ENCODE peak calls at places on chromosome 3, in five cellular contexts. W is A549, V is H1, P is K562, J is HepG2. M is an unnamed sample.

GRCh38 chr3:149781216-149781615 is 11.1 kb downstream of the ANKUB1 start:
- DNase-seq in J (no peak), V (no peak), W (no peak), P (no peak), M (no peak)

GRCh38 chr3:4976109-4976508 is 3.1 kb upstream of the BHLHE40 start:
- DNase-seq in W (peak), V (peak), P (peak), J (peak), M (peak)

GRCh38 chr3:110656394-110656793 is 415.2 kb upstream of the NECTIN3 start:
- DNase-seq in V (no peak), P (no peak), W (no peak), J (no peak), M (no peak)

GRCh38 chr3:18066899-18067582 is 324.6 kb upstream of the TBC1D5 start:
- DNase-seq in W (no peak), V (no peak), J (no peak), P (no peak), M (no peak)

GRCh38 chr3:55000946-55001345 is 73.1 kb upstream of the LRTM1 start:
- DNase-seq in J (no peak), W (no peak), V (no peak), P (no peak), M (no peak)

GRCh38 chr3:40128169-40128568 is 181.3 kb upstream of the EIF1B start:
- DNase-seq in W (no peak), V (no peak), P (no peak), J (no peak), M (no peak)

GRCh38 chr3:77460326-77460725 is 420.4 kb downstream of the ROBO2 start:
- DNase-seq in J (no peak), P (no peak), W (no peak), V (no peak), M (peak)

GRCh38 chr3:184688251-184688851 is 23.5 kb downstream of the MAGEF1 start:
- DNase-seq in P (no peak), J (no peak), V (no peak), W (no peak), M (peak)

GRCh38 chr3:123627673-123628670 is 43.1 kb upstream of the HACD2 start:
- DNase-seq in J (no peak), V (no peak), P (no peak), W (no peak), M (no peak)

GRCh38 chr3:13878711-13879101 is 1.2 kb downstream of the WNT7A start:
- DNase-seq in P (no peak), J (no peak), V (peak), W (no peak), M (no peak)

GRCh38 chr3:134743006-134743405 is 52.1 kb upstream of the EPHB1 start:
- DNase-seq in P (no peak), W (no peak), J (no peak), V (no peak), M (no peak)

GRCh38 chr3:101154386-101154785 is 161.2 kb upstream of the ABI3BP start:
- DNase-seq in W (no peak), P (no peak), J (no peak), V (no peak), M (no peak)

GRCh38 chr3:151468284-151468917 is 7.5 kb upstream of the IGSF10 start:
- DNase-seq in W (peak), V (peak), J (peak), P (peak), M (peak)

GRCh38 chr3:123765475-123766166 is 118.5 kb downstream of the MYLK start:
- DNase-seq in P (no peak), W (no peak), V (no peak), J (peak), M (peak)

GRCh38 chr3:169694117-169694516 is 30.6 kb upstream of the MECOM start:
- DNase-seq in W (no peak), P (peak), J (no peak), V (no peak), M (peak)

GRCh38 chr3:50503947-50504346 is 513 bp upstream of the CACNA2D2 start:
- DNase-seq in V (no peak), J (no peak), W (no peak), P (no peak), M (no peak)

GRCh38 chr3:94416768-94417167 is 353.9 kb downstream of the NSUN3 start:
- DNase-seq in V (no peak), W (no peak), J (no peak), P (no peak), M (peak)

GRCh38 chr3:29694783-29695182 is 413.9 kb downstream of the RBMS3 start:
- DNase-seq in J (peak), V (no peak), W (peak), P (no peak), M (peak)

GRCh38 chr3:197424674-197425484 is 126.5 kb upstream of the DLG1 start:
- DNase-seq in J (no peak), V (no peak), P (no peak), W (no peak), M (no peak)

GRCh38 chr3:192901435-192901834 is 16.2 kb downstream of the MB21D2 start:
- DNase-seq in P (no peak), W (peak), V (no peak), J (no peak), M (peak)

GRCh38 chr3:186815490-186815889 is 9.2 kb upstream of the RFC4 start:
- DNase-seq in J (no peak), W (peak), V (peak), P (peak), M (peak)

GRCh38 chr3:146125946-146126345 is 35.0 kb downstream of the PLOD2 start:
- DNase-seq in P (no peak), W (peak), J (peak), V (no peak), M (peak)

GRCh38 chr3:52534281-52535183 is 875 bp upstream of the NT5DC2 start:
- DNase-seq in J (peak), W (no peak), V (no peak), P (peak), M (peak)

GRCh38 chr3:143139786-143140185 is 20.2 kb downstream of the CHST2 start:
- DNase-seq in W (peak), V (no peak), P (no peak), J (no peak), M (peak)

GRCh38 chr3:79515072-79515471 is 252.7 kb downstream of the ROBO1 start:
- DNase-seq in W (no peak), V (no peak), J (no peak), P (no peak), M (no peak)

GRCh38 chr3:148911173-148911572 is 46.1 kb downstream of the CPA3 start:
- DNase-seq in P (no peak), J (no peak), W (no peak), V (no peak), M (no peak)

GRCh38 chr3:149515242-149515641 is 40.7 kb downstream of the TM4SF4 start:
- DNase-seq in W (no peak), J (no peak), P (no peak), V (no peak), M (no peak)

GRCh38 chr3:56923546-56924224 is 121.9 kb upstream of the ARHGEF3 start:
- DNase-seq in P (no peak), V (no peak), W (peak), J (no peak), M (peak)

GRCh38 chr3:55191911-55192787 is 264.3 kb upstream of the LRTM1 start:
- DNase-seq in V (no peak), W (peak), J (no peak), P (no peak), M (peak)

GRCh38 chr3:125117631-125118191 is 61.9 kb upstream of the HEG1 start:
- DNase-seq in W (no peak), J (no peak), P (no peak), V (no peak), M (no peak)

GRCh38 chr3:40780801-40781406 is 256.1 kb downstream of the ZNF621 start:
- DNase-seq in W (no peak), P (no peak), J (no peak), V (no peak), M (no peak)

GRCh38 chr3:138842483-138843188 is 7.9 kb upstream of the PIK3CB start:
- DNase-seq in V (no peak), P (peak), W (no peak), J (no peak), M (no peak)

GRCh38 chr3:55519016-55519415 is 31.9 kb upstream of the WNT5A start:
- DNase-seq in P (no peak), W (peak), V (no peak), J (no peak), M (peak)

GRCh38 chr3:124053871-124054270 is 61.9 kb upstream of the ROPN1 start:
- DNase-seq in V (no peak), J (no peak), P (no peak), W (no peak), M (no peak)

GRCh38 chr3:46334911-46335478 is 18.9 kb upstream of the CCR2 start:
- DNase-seq in W (no peak), V (no peak), P (no peak), J (no peak), M (peak)

GRCh38 chr3:49899815-49900214 is 3.9 kb downstream of the MST1R start:
- DNase-seq in P (peak), J (no peak), V (peak), W (no peak), M (no peak)

GRCh38 chr3:31404871-31405270 is 127.9 kb upstream of the STT3B start:
- DNase-seq in P (no peak), V (no peak), W (no peak), J (no peak), M (no peak)
- TF ChIP-seq MAFK in P (no peak), V (no peak), W (no peak), J (no peak), M (no peak)

DNA sequence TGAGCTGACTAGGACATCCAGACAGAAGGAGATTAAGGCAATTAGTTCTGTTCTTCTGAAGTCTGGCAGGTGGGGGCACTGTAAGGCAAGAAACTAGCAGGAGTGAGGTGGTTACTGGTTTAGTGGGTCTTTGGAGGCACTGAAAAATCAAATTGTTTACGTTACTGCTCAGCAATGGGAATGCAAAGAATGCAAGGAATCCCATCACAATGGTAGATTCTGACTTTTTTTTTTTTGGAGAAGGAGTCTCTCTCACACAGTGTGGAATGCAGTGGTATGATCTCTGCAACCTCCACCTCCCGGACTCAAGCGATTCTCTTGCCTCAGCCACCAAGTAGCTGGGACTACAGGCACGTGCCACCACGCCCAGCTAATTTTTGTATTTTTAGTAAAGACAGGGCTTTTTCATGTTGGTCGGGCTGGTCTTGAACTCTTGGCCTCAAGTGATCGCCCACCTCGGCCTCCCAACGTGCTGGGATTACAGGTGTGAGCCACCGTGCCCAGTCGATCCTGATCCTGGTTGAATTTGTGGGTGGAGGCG is 16.4 kb downstream of the FAM107A start:
- DNase-seq in J (peak), V (peak), W (peak), P (no peak), M (peak)
- TF ChIP-seq MAFK in J (no peak), V (no peak), W (no peak), P (no peak), M (no peak)

GRCh38 chr3:38489766-38490165 is 6.4 kb upstream of the EXOG start:
- DNase-seq in W (no peak), J (no peak), V (no peak), P (no peak), M (no peak)
- TF ChIP-seq MAFK in W (no peak), J (no peak), V (no peak), P (no peak), M (no peak)

GRCh38 chr3:65575376-65575840 is 463.3 kb downstream of the MAGI1 start:
- DNase-seq in J (peak), P (no peak), V (no peak), W (peak), M (peak)

GRCh38 chr3:65573548-65574116 is 465.1 kb downstream of the MAGI1 start:
- DNase-seq in P (no peak), W (no peak), J (no peak), V (no peak), M (no peak)

GRCh38 chr3:65576228-65576627 is 462.5 kb downstream of the MAGI1 start:
- DNase-seq in J (no peak), W (no peak), P (no peak), V (no peak), M (no peak)

GRCh38 chr3:65577875-65578274 is 460.8 kb downstream of the MAGI1 start:
- DNase-seq in W (no peak), V (no peak), J (no peak), P (no peak), M (no peak)

GRCh38 chr3:65576942-65577341 is 461.8 kb downstream of the MAGI1 start:
- DNase-seq in J (no peak), V (no peak), P (no peak), W (no peak), M (peak)
- TF ChIP-seq MAFK in J (no peak), V (no peak), P (no peak), W (no peak), M (no peak)

GRCh38 chr3:194407423-194407822 is 8.4 kb upstream of the GP5 start:
- DNase-seq in V (no peak), J (peak), W (no peak), P (no peak), M (peak)
- TF ChIP-seq MAFK in V (no peak), J (no peak), W (no peak), P (no peak), M (no peak)

GRCh38 chr3:25664810-25665645 is at the start of gene TOP2B:
- DNase-seq in W (peak), J (peak), V (peak), P (peak), M (peak)

GRCh38 chr3:25663324-25664065 is 1.2 kb downstream of the TOP2B start:
- DNase-seq in J (peak), P (peak), V (no peak), W (peak), M (peak)

GRCh38 chr3:25664066-25664809 is 469 bp downstream of the TOP2B start:
- DNase-seq in V (peak), J (peak), P (peak), W (peak), M (peak)

GRCh38 chr3:25662921-25663320 is 1.8 kb downstream of the TOP2B start:
- DNase-seq in J (no peak), V (no peak), W (no peak), P (no peak), M (peak)

DNA sequence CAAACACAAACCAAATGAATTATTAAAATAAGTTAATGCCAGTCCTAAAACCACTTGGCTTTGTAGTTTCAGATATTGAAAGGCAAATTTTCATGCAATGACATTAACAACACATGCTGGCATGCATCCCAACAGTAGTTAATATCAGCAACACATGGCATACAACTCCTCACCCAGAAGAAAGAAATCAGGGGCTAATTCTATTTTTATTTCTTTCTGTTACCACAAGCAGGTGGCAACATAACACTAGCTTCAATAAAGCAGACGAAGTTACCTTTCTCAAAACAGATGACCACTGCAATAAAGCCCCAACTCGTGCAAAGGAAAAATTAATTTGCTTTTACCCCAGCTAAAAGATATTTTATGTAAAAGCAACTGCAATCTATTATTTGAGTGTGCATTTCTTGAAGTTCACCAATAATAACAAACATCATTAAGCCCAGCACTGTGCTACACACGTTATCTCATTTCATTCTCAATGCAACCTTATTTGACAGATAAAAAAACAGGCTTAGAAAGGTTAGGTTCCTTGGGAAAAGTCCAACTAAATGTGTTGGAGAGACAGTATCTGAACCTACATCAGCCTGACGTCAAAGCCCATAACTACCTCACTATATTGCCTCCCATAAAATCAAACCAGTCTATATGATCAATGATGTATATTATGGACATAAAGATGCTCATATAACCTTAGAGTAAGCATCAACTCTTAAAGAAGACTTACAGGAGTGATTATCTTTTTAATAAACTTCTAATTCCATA is 2.8 kb downstream of the TOP2B start:
- DNase-seq in J (no peak), P (no peak), V (no peak), W (no peak), M (peak)
- TF ChIP-seq MAFK in J (no peak), P (no peak), V (no peak), W (no peak), M (no peak)

GRCh38 chr3:32818431-32819085 is 761 bp downstream of the TRIM71 start:
- DNase-seq in P (no peak), W (no peak), J (no peak), V (no peak), M (no peak)
- TF ChIP-seq MAFK in P (no peak), W (no peak), J (no peak), V (no peak), M (no peak)

DNA sequence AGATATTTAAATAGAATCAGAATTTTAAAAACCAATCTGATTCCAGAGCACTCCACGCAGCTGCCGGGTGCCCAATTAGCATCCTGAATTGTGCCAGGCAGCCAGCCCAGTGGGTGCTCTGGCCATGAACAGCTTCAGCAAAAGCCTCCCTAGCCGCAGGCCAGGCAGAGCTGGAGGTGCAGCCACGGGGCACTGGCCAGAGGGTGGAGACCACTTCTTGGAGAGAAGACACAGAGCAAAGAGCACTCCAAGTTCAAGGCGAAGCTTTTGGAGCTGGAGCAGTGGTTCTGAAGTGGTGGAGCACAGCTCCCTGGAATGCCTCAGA is 475.6 kb upstream of the PROK2 start:
- DNase-seq in J (no peak), W (no peak), P (no peak), V (no peak), M (no peak)
- TF ChIP-seq MAFK in J (no peak), W (no peak), P (no peak), V (no peak), M (no peak)

GRCh38 chr3:38581774-38582173 is 67.7 kb downstream of the SCN5A start:
- DNase-seq in V (peak), P (no peak), W (no peak), J (no peak), M (no peak)

GRCh38 chr3:38583688-38584087 is 65.8 kb downstream of the SCN5A start:
- DNase-seq in W (no peak), J (no peak), V (peak), P (no peak), M (no peak)

GRCh38 chr3:38582316-38582715 is 67.2 kb downstream of the SCN5A start:
- DNase-seq in V (peak), P (no peak), J (no peak), W (no peak), M (no peak)

GRCh38 chr3:38580450-38581382 is 68.8 kb downstream of the SCN5A start:
- DNase-seq in P (no peak), J (no peak), V (peak), W (no peak), M (no peak)

DNA sequence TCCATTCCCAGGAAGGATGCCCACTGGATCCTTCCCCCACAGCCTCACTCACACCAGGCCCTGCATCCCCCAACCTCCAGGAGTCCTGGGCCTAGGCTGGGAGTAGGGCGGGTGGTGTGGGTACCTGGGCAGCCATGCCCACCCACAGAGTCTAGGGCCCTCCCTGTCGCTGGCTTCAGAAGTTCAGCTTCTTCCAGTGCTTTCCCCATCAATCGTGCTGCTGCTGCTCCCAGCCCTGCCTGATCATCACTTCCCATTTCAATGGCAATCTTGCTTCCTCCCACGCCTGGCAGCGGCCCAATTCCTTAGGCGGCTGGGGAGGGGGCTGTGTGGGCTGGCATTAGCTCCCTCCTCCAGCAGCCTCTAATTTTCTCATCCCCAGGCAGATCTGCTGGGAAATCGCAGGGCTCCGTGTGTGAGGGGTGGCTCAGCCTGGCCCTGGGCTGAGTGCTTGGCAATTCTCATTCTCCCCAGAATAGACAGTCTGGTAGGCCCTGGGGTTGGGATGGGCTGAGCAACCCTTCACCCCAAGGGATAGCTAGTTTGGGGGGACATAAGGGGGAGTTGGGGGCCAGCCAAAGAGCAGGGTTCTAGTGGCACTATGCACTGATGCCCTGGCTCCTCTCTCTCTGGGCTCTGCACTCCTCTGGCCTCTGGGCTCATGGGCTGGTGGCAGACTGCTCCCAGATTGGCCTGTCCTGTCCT is 66.4 kb downstream of the SCN5A start:
- DNase-seq in J (no peak), P (no peak), V (peak), W (no peak), M (no peak)
- TF ChIP-seq MAFK in J (no peak), P (no peak), V (no peak), W (no peak), M (no peak)

DNA sequence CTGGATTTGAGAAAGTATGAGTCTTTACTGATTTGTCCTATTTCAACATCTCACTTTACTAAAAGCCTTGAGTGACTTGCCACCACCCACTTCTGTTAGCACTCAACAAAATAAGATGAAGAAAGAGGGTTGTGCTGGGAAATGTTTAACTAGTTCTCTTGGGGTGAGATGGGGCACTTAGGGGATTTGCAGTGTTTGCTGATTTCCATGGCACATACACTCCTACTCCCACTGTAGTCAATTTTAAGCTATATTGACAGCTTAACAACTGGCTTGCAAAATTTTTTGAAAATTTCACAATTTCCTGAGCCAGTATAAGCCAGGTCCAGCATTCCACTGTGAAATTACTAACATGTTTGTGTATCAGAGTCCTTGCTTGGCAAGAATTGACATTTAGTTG is 463.0 kb upstream of the ARHGEF26 start:
- DNase-seq in W (no peak), J (no peak), V (no peak), P (no peak), M (no peak)
- TF ChIP-seq MAFK in W (no peak), J (no peak), V (no peak), P (no peak), M (no peak)

M was measured in IMR-90.